ENCODE peak calls at places on chromosomes 3 and 15, in nine cellular contexts. B is cardiac muscle cell, V is progenitor cell of endocrine pancreas, J is stomach, H is natural killer cell, M is HFF-Myc, U is osteocyte, A is endothelial cell of umbilical vein, K is neural crest cell. P is an unnamed sample.

GRCh38 chr15:58038426-58039106 is 26.9 kb downstream of the ALDH1A2 start:
- DNase-seq in U (no peak), A (peak), K (no peak), V (no peak), M (peak), J (peak), H (no peak), B (no peak), P (no peak)

GRCh38 chr3:128433630-128434185 is 33.0 kb downstream of the DNAJB8 start:
- DNase-seq in U (no peak), J (no peak), H (no peak), M (no peak), V (no peak), A (no peak), K (no peak), B (no peak), P (no peak)

GRCh38 chr3:184289426-184289938 is 9.6 kb upstream of the PSMD2 start:
- DNase-seq in M (peak), J (peak), B (peak), V (peak), K (peak), H (peak), A (peak), U (no peak), P (no peak)

GRCh38 chr3:161008086-161008485 is 97.1 kb downstream of the B3GALNT1 start:
- DNase-seq in H (no peak), J (no peak), K (no peak), A (no peak), M (no peak), B (no peak), U (no peak), V (no peak), P (no peak)

GRCh38 chr3:33360136-33360825 is 79.9 kb downstream of the UBP1 start:
- DNase-seq in V (no peak), A (peak), U (no peak), M (no peak), J (no peak), B (no peak), K (no peak), H (no peak), P (no peak)

GRCh38 chr15:43267439-43267838 is 711 bp upstream of the TGM5 start:
- DNase-seq in J (no peak), B (no peak), M (no peak), K (no peak), V (no peak), A (no peak), U (peak), H (no peak), P (no peak)

GRCh38 chr3:52983336-52983807 is 62.5 kb downstream of the SFMBT1 start:
- DNase-seq in B (no peak), U (no peak), M (no peak), V (no peak), J (no peak), K (no peak), A (no peak), H (no peak), P (no peak)

GRCh38 chr3:171121801-171122200 is 95.3 kb upstream of the SLC2A2 start:
- DNase-seq in A (peak), B (no peak), U (no peak), M (no peak), K (no peak), V (no peak), J (no peak), H (no peak), P (no peak)

GRCh38 chr3:45003406-45003805 is 22.7 kb upstream of the CLEC3B start:
- DNase-seq in U (no peak), V (no peak), M (no peak), J (no peak), K (no peak), A (peak), H (no peak), B (no peak), P (no peak)

GRCh38 chr15:31353931-31354330 is 27.3 kb downstream of the KLF13 start:
- DNase-seq in K (no peak), U (no peak), M (no peak), H (no peak), V (no peak), A (no peak), J (no peak), B (no peak), P (no peak)

GRCh38 chr15:85142324-85142723 is 160.7 kb downstream of the PDE8A start:
- DNase-seq in A (peak), V (no peak), J (no peak), B (no peak), K (no peak), U (no peak), H (no peak), M (peak), P (peak)

GRCh38 chr3:172355836-172356235 is 92.4 kb downstream of the GHSR start:
- DNase-seq in H (no peak), U (no peak), V (no peak), K (no peak), M (peak), B (no peak), J (peak), A (peak), P (peak)

GRCh38 chr15:85785887-85786777 is 8.6 kb downstream of the KLHL25 start:
- DNase-seq in A (peak), K (no peak), H (no peak), B (no peak), M (no peak), J (no peak), U (no peak), V (no peak), P (no peak)

GRCh38 chr3:171134170-171134569 is 107.7 kb upstream of the SLC2A2 start:
- DNase-seq in B (no peak), A (no peak), J (no peak), K (no peak), U (no peak), H (no peak), M (no peak), V (no peak), P (no peak)

GRCh38 chr15:56739964-56740640 is 6.8 kb upstream of the ZNF280D start:
- DNase-seq in K (no peak), H (no peak), A (no peak), B (no peak), V (no peak), U (no peak), J (no peak), M (no peak), P (no peak)
- TF ChIP-seq CTCF in K (no peak), H (no peak), A (peak), B (no peak), V (no peak), U (peak), J (no peak), M (peak), P (no peak)

GRCh38 chr3:156673732-156674045 is 701 bp upstream of the TIPARP start:
- DNase-seq in K (no peak), B (no peak), A (no peak), V (no peak), J (no peak), H (no peak), U (no peak), M (no peak), P (no peak)

GRCh38 chr3:156674911-156675743 is 737 bp downstream of the TIPARP start:
- DNase-seq in V (peak), M (no peak), A (peak), H (peak), J (peak), K (peak), B (peak), U (peak), P (no peak)

GRCh38 chr3:156676467-156677119 is 2.2 kb downstream of the TIPARP start:
- DNase-seq in V (no peak), B (no peak), J (no peak), U (no peak), K (no peak), M (no peak), H (no peak), A (no peak), P (no peak)

GRCh38 chr3:156675744-156676466 is 1.5 kb downstream of the TIPARP start:
- DNase-seq in J (peak), V (no peak), A (peak), U (no peak), B (peak), M (peak), K (peak), H (peak), P (no peak)

DNA sequence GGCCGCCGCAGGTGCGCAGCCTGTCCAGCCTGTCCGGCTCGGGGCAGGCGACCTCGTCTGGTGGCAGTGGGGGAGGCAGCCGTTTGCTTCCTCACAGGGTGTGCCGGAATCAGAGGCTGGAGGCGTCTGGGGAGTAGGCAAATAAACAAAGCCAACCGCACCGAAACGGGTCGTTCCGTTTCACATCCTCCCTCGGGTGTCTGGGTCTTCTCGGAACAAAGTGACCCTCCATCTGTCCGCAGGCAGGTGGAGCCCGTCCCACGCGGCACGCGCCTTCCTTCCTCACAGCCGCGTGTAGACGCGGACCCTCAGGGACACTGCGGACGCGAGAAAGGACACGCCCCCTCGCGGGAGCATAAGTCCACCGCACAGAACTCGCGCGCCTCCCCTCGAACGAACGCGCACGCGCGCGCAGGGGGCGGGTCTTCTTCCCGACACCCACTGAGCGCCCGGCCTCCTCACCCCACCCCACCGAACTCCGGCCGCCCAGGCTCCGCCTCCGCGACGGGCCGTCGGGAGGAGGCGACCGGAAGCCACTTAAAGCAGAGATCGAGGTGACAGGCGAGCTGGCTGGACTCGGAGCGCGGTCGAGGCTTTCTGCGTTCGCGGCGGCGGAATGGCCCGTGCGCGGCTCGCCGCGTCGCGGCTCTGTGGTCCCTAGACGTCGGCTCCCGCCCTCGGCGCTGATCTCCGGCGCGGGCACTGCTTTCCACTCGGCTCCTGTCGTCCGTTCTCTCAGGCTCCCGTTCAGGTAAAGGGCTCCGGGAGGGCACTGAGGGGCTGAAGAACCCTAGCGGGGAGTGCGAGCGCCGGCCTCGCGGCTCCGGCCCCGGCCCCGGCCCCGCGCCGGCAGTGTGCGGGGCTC is at the start of gene TIPARP:
- DNase-seq in H (peak), A (peak), M (peak), V (peak), U (peak), B (peak), J (peak), K (peak), P (peak)
- TF ChIP-seq CTCF in H (peak), A (peak), M (peak), V (peak), U (peak), B (peak), J (peak), K (peak), P (peak)

GRCh38 chr3:54882114-54882833 is 45.6 kb downstream of the LRTM1 start:
- DNase-seq in J (no peak), U (no peak), M (no peak), B (no peak), H (no peak), A (no peak), K (no peak), V (no peak), P (peak)
- TF ChIP-seq CTCF in J (no peak), U (no peak), M (no peak), B (no peak), H (no peak), A (no peak), K (no peak), V (no peak), P (no peak)

GRCh38 chr15:88741671-88742070 is 61.6 kb upstream of the ACAN start:
- DNase-seq in U (peak), K (no peak), B (no peak), A (no peak), M (no peak), H (no peak), J (no peak), V (no peak), P (no peak)
- TF ChIP-seq CTCF in U (no peak), K (no peak), B (no peak), A (no peak), M (no peak), H (no peak), J (no peak), V (no peak), P (no peak)

GRCh38 chr15:68668926-68669600 is 90.3 kb downstream of the CORO2B start:
- DNase-seq in H (no peak), K (no peak), U (no peak), A (no peak), M (no peak), V (no peak), J (no peak), B (no peak), P (no peak)

GRCh38 chr15:68672251-68672650 is 93.5 kb downstream of the CORO2B start:
- DNase-seq in J (no peak), M (no peak), K (no peak), H (no peak), A (no peak), U (no peak), B (no peak), V (no peak), P (no peak)

GRCh38 chr15:68676011-68676605 is 97.3 kb downstream of the CORO2B start:
- DNase-seq in J (peak), M (no peak), K (no peak), H (no peak), B (no peak), A (no peak), U (no peak), V (no peak), P (no peak)

GRCh38 chr15:68674975-68675374 is 96.2 kb downstream of the CORO2B start:
- DNase-seq in B (no peak), H (no peak), J (no peak), V (no peak), K (no peak), U (no peak), A (peak), M (no peak), P (no peak)

DNA sequence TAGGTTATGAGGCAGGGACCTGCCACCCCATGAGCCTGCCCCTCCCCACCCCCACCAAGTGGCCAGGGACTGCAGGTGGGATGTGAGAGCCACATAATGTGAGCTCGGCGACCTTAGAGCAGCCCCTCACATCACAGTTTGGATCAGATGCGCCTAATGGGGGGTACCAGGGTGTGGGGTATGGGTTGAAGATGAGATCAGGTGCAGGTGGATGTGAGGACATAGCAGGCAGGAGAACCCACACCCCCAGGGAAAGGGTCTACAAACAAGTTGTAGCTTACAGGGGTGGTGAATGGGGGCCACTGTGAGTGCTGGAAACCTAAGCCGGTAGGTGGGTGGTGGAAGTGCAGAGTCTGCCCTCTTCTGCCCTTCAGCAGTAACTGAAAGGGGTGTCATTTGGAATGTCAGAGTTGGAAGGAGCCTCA is 94.0 kb downstream of the CORO2B start:
- DNase-seq in H (no peak), J (no peak), K (no peak), B (peak), V (no peak), M (no peak), A (no peak), U (no peak), P (no peak)
- TF ChIP-seq CTCF in H (no peak), J (no peak), K (no peak), B (no peak), V (peak), M (peak), A (no peak), U (peak), P (peak)

GRCh38 chr15:88258021-88258641 is 1.6 kb upstream of the NTRK3 start:
- DNase-seq in H (no peak), U (no peak), A (no peak), K (no peak), J (no peak), M (no peak), V (no peak), B (peak), P (no peak)
- TF ChIP-seq CTCF in H (no peak), U (peak), A (peak), K (peak), J (no peak), M (peak), V (peak), B (peak), P (no peak)